ENCODE peak calls at places on chromosomes 5 and 9, in nine cellular contexts. One of them, this sample, is unnamed.
A peak's percentile ranks its signal among the peaks of the same experiment; 100 is the strongest.

GRCh38 chr5:62340392-62340791 is 34.4 kb downstream of the KIF2A start:
- DNase-seq in AG09319: no peak
- DNase-seq in lower leg skin: no peak
- DNase-seq in NCI-H510A treated with DMSO at 0.1 percent for 48 hours: no peak
- DNase-seq in cardiac muscle cell: peak; percentile 38
- DNase-seq in iPS-NIHi11: no peak
- DNase-seq in psoas muscle: no peak
- DNase-seq in GM20000: no peak
- DNase-seq in GM23248: peak; percentile 34
- DNase-seq in this sample: no peak

GRCh38 chr9:122236681-122237080 is 7.9 kb upstream of the LHX6 start:
- DNase-seq in GM20000: no peak
- DNase-seq in GM23248: peak; percentile 53
- DNase-seq in iPS-NIHi11: no peak
- DNase-seq in psoas muscle: no peak
- DNase-seq in NCI-H510A treated with DMSO at 0.1 percent for 48 hours: no peak
- DNase-seq in AG09319: no peak
- DNase-seq in cardiac muscle cell: no peak
- DNase-seq in lower leg skin: no peak
- DNase-seq in this sample: no peak

GRCh38 chr9:131254107-131254491 is 22.2 kb downstream of the FAM78A start:
- DNase-seq in cardiac muscle cell: peak; percentile 21
- DNase-seq in GM23248: no peak
- DNase-seq in AG09319: no peak
- DNase-seq in NCI-H510A treated with DMSO at 0.1 percent for 48 hours: no peak
- DNase-seq in psoas muscle: peak; percentile 67
- DNase-seq in iPS-NIHi11: no peak
- DNase-seq in lower leg skin: no peak
- DNase-seq in GM20000: peak; percentile 49
- DNase-seq in this sample: no peak

GRCh38 chr5:160548949-160549665 is 127.5 kb downstream of the PTTG1 start:
- DNase-seq in GM23248: peak; percentile 23
- DNase-seq in NCI-H510A treated with DMSO at 0.1 percent for 48 hours: no peak
- DNase-seq in psoas muscle: no peak
- DNase-seq in lower leg skin: no peak
- DNase-seq in cardiac muscle cell: peak; percentile 5
- DNase-seq in iPS-NIHi11: no peak
- DNase-seq in GM20000: no peak
- DNase-seq in AG09319: no peak
- DNase-seq in this sample: no peak

GRCh38 chr5:150146862-150147579 is 8.6 kb downstream of the PDGFRB start:
- DNase-seq in iPS-NIHi11: no peak
- DNase-seq in cardiac muscle cell: no peak
- DNase-seq in GM20000: no peak
- DNase-seq in lower leg skin: no peak
- DNase-seq in GM23248: no peak
- DNase-seq in psoas muscle: no peak
- DNase-seq in NCI-H510A treated with DMSO at 0.1 percent for 48 hours: no peak
- DNase-seq in AG09319: no peak
- DNase-seq in this sample: no peak

GRCh38 chr9:88056876-88057275 is 81.4 kb downstream of the SPATA31C2 start:
- DNase-seq in cardiac muscle cell: peak; percentile 30
- DNase-seq in GM23248: peak; percentile 39
- DNase-seq in lower leg skin: no peak
- DNase-seq in GM20000: no peak
- DNase-seq in iPS-NIHi11: no peak
- DNase-seq in psoas muscle: no peak
- DNase-seq in AG09319: no peak
- DNase-seq in NCI-H510A treated with DMSO at 0.1 percent for 48 hours: no peak
- DNase-seq in this sample: peak; percentile 7

GRCh38 chr9:100445161-100445902 is 18.4 kb downstream of the MSANTD3 start:
- DNase-seq in NCI-H510A treated with DMSO at 0.1 percent for 48 hours: no peak
- DNase-seq in iPS-NIHi11: no peak
- DNase-seq in GM23248: no peak
- DNase-seq in AG09319: no peak
- DNase-seq in cardiac muscle cell: no peak
- DNase-seq in GM20000: no peak
- DNase-seq in psoas muscle: no peak
- DNase-seq in lower leg skin: no peak
- DNase-seq in this sample: no peak

GRCh38 chr5:174271316-174271715 is 225.8 kb downstream of the NSG2 start:
- DNase-seq in psoas muscle: no peak
- DNase-seq in iPS-NIHi11: no peak
- DNase-seq in NCI-H510A treated with DMSO at 0.1 percent for 48 hours: peak; percentile 45
- DNase-seq in GM20000: no peak
- DNase-seq in lower leg skin: no peak
- DNase-seq in AG09319: no peak
- DNase-seq in cardiac muscle cell: no peak
- DNase-seq in GM23248: no peak
- DNase-seq in this sample: no peak

GRCh38 chr5:14492341-14492964 is 89.1 kb upstream of the OTULINL start:
- DNase-seq in AG09319: no peak
- DNase-seq in lower leg skin: peak; percentile 28
- DNase-seq in GM20000: peak; percentile 10
- DNase-seq in GM23248: no peak
- DNase-seq in iPS-NIHi11: no peak
- DNase-seq in psoas muscle: no peak
- DNase-seq in cardiac muscle cell: no peak
- DNase-seq in NCI-H510A treated with DMSO at 0.1 percent for 48 hours: no peak
- DNase-seq in this sample: no peak

GRCh38 chr5:30752015-30752414 is 441.5 kb upstream of the CDH6 start:
- DNase-seq in iPS-NIHi11: no peak
- DNase-seq in cardiac muscle cell: no peak
- DNase-seq in AG09319: no peak
- DNase-seq in lower leg skin: no peak
- DNase-seq in GM20000: no peak
- DNase-seq in GM23248: no peak
- DNase-seq in psoas muscle: no peak
- DNase-seq in NCI-H510A treated with DMSO at 0.1 percent for 48 hours: no peak
- DNase-seq in this sample: no peak